ENCODE peak calls at places on chromosome 16, in five cellular contexts. G, F, Z, J and L are unnamed samples.
A peak's percentile ranks its signal among the peaks of the same experiment; 100 is the strongest.

GRCh38 chr16:86965331-86965730 is 351.9 kb downstream of the C16orf95 start:
- DNase-seq in G (no peak), F (no peak), Z (no peak), J (no peak), L (no peak)

GRCh38 chr16:26667271-26667703 is 399.4 kb upstream of the C16orf82 start:
- DNase-seq in G (peak; percentile 37), F (no peak), Z (no peak), J (no peak), L (no peak)

GRCh38 chr16:54750249-54750648 is 180.4 kb upstream of the IRX5 start:
- DNase-seq in G (no peak), F (no peak), Z (no peak), J (no peak), L (no peak)

GRCh38 chr16:69833357-69833781 is 71.2 kb downstream of the WWP2 start:
- DNase-seq in G (peak; percentile 80), F (no peak), Z (peak; percentile 51), J (no peak), L (no peak)

GRCh38 chr16:530111-530817 is 2.8 kb downstream of the CAPN15 start:
- DNase-seq in G (no peak), F (no peak), Z (no peak), J (no peak), L (no peak)

GRCh38 chr16:15916323-15916722 is 27.9 kb upstream of the CEP20 start:
- DNase-seq in G (no peak), F (no peak), Z (no peak), J (no peak), L (no peak)

GRCh38 chr16:21088646-21089538 is 61.8 kb downstream of the DNAH3 start:
- DNase-seq in G (no peak), F (no peak), Z (peak; percentile 69), J (no peak), L (no peak)

GRCh38 chr16:11768850-11769249 is 26.2 kb upstream of the TXNDC11 start:
- DNase-seq in G (no peak), F (no peak), Z (no peak), J (peak; percentile 29), L (no peak)

GRCh38 chr16:85181739-85182129 is 69.5 kb upstream of the CIBAR2 start:
- DNase-seq in G (no peak), F (no peak), Z (no peak), J (no peak), L (no peak)

GRCh38 chr16:86878290-86879160 is 300.2 kb downstream of the FOXL1 start:
- DNase-seq in G (no peak), F (no peak), Z (no peak), J (no peak), L (no peak)

GRCh38 chr16:5025171-5025632 is 8.5 kb downstream of the NAGPA start:
- DNase-seq in G (peak; percentile 39), F (no peak), Z (no peak), J (no peak), L (peak; percentile 55)

GRCh38 chr16:28886945-28887344 is 8.7 kb downstream of the ATP2A1 start:
- DNase-seq in G (no peak), F (no peak), Z (no peak), J (no peak), L (no peak)

GRCh38 chr16:24700549-24701392 is 28.7 kb upstream of the TNRC6A start:
- DNase-seq in G (peak; percentile 92), F (peak; percentile 80), Z (peak; percentile 98), J (no peak), L (no peak)

GRCh38 chr16:14132696-14133048 is 61.6 kb downstream of the MRTFB start:
- DNase-seq in G (no peak), F (no peak), Z (peak; percentile 58), J (peak; percentile 32), L (no peak)

GRCh38 chr16:12283596-12283995 is 307.1 kb downstream of the SNX29 start:
- DNase-seq in G (no peak), F (no peak), Z (no peak), J (no peak), L (no peak)

GRCh38 chr16:61653544-61653943 is 382.7 kb downstream of the CDH8 start:
- DNase-seq in G (no peak), F (no peak), Z (no peak), J (no peak), L (no peak)

GRCh38 chr16:66373667-66374066 is 7.2 kb downstream of the CDH5 start:
- DNase-seq in G (no peak), F (no peak), Z (no peak), J (no peak), L (no peak)

GRCh38 chr16:13322357-13322756 is 421.0 kb downstream of the SHISA9 start:
- DNase-seq in G (no peak), F (no peak), Z (no peak), J (peak; percentile 22), L (no peak)

GRCh38 chr16:46690281-46691178 is 1.1 kb downstream of the ORC6 start:
- DNase-seq in G (no peak), F (no peak), Z (peak; percentile 40), J (no peak), L (peak; percentile 14)

GRCh38 chr16:24036614-24037013 is 200.8 kb downstream of the PRKCB start:
- DNase-seq in G (peak; percentile 88), F (peak; percentile 32), Z (peak; percentile 33), J (peak; percentile 66), L (peak; percentile 65)

GRCh38 chr16:50599494-50599893 is 51.3 kb downstream of the NKD1 start:
- DNase-seq in G (no peak), F (no peak), Z (no peak), J (no peak), L (no peak)

GRCh38 chr16:14401839-14402115 is 228.3 kb downstream of the PARN start:
- DNase-seq in G (no peak), F (no peak), Z (peak; percentile 18), J (no peak), L (no peak)

GRCh38 chr16:84375773-84376172 is 7.4 kb downstream of the ATP2C2 start:
- DNase-seq in G (no peak), F (no peak), Z (no peak), J (no peak), L (no peak)

GRCh38 chr16:87583453-87584131 is 18.7 kb upstream of the JPH3 start:
- DNase-seq in G (peak; percentile 44), F (no peak), Z (peak; percentile 65), J (no peak), L (no peak)

GRCh38 chr16:65908568-65908967 is 457.9 kb upstream of the CDH5 start:
- DNase-seq in G (no peak), F (no peak), Z (no peak), J (no peak), L (no peak)

GRCh38 chr16:741986-742629 is 1.3 kb upstream of the CIAO3 start:
- DNase-seq in G (no peak), F (no peak), Z (no peak), J (no peak), L (no peak)

GRCh38 chr16:79664407-79664806 is 63.9 kb upstream of the MAF start:
- DNase-seq in G (no peak), F (no peak), Z (no peak), J (no peak), L (no peak)

GRCh38 chr16:4697867-4698291 is 4.5 kb downstream of the NUDT16L1 start:
- DNase-seq in G (no peak), F (no peak), Z (no peak), J (no peak), L (no peak)

GRCh38 chr16:67667817-67668494 is 1.3 kb downstream of the C16orf86 start:
- DNase-seq in G (peak; percentile 96), F (peak; percentile 86), Z (peak; percentile 89), J (peak; percentile 92), L (peak; percentile 86)

DNA sequence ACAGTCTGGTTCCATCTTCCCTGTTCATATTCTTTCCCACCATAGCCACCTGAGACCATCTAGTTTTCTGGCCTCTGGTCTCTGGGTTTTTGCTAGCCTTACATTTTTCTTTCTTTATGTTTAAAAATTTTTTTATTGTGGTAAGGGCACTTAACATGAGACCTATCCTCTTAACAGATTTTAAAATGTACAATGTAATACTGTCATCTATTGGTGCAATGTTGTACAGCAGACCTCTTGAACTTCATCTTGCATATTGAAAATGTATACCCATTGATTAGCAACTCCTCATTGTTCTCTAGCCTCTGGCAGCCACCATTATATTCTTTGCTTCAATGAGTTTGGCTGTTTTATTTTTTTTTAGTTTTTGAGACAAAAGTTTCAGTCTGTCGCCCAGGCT is 39.2 kb downstream of the ITGAM start:
- DNase-seq in G (no peak), F (no peak), Z (no peak), J (no peak), L (no peak)
- TF ChIP-seq CTCF in G (peak; percentile 32), F (no peak), Z (peak; percentile 22), J (peak; percentile 33), L (no peak)

GRCh38 chr16:72666267-72666666 is 381.7 kb downstream of the ZFHX3 start:
- DNase-seq in G (peak; percentile 6), F (no peak), Z (peak; percentile 12), J (no peak), L (no peak)

GRCh38 chr16:72658888-72659717 is 388.8 kb downstream of the ZFHX3 start:
- DNase-seq in G (no peak), F (no peak), Z (peak; percentile 52), J (no peak), L (no peak)

GRCh38 chr16:72664122-72664479 is 383.8 kb downstream of the ZFHX3 start:
- DNase-seq in G (no peak), F (no peak), Z (peak; percentile 7), J (no peak), L (no peak)

GRCh38 chr16:72664480-72665408 is 383.2 kb downstream of the ZFHX3 start:
- DNase-seq in G (peak; percentile 99), F (peak; percentile 97), Z (peak; percentile 99), J (peak; percentile 97), L (peak; percentile 89)
- TF ChIP-seq CTCF in G (no peak), F (no peak), Z (no peak), J (no peak), L (no peak)

GRCh38 chr16:74034862-74035261 is 261.8 kb upstream of the PSMD7 start:
- DNase-seq in G (peak; percentile 49), F (no peak), Z (peak; percentile 11), J (peak; percentile 10), L (peak; percentile 26)
- TF ChIP-seq CTCF in G (peak; percentile 58), F (no peak), Z (peak; percentile 29), J (peak; percentile 23), L (peak; percentile 24)

GRCh38 chr16:53495325-53495724 is 7.7 kb downstream of the AKTIP start:
- DNase-seq in G (no peak), F (no peak), Z (no peak), J (no peak), L (no peak)
- TF ChIP-seq CTCF in G (peak; percentile 9), F (no peak), Z (no peak), J (no peak), L (no peak)

DNA sequence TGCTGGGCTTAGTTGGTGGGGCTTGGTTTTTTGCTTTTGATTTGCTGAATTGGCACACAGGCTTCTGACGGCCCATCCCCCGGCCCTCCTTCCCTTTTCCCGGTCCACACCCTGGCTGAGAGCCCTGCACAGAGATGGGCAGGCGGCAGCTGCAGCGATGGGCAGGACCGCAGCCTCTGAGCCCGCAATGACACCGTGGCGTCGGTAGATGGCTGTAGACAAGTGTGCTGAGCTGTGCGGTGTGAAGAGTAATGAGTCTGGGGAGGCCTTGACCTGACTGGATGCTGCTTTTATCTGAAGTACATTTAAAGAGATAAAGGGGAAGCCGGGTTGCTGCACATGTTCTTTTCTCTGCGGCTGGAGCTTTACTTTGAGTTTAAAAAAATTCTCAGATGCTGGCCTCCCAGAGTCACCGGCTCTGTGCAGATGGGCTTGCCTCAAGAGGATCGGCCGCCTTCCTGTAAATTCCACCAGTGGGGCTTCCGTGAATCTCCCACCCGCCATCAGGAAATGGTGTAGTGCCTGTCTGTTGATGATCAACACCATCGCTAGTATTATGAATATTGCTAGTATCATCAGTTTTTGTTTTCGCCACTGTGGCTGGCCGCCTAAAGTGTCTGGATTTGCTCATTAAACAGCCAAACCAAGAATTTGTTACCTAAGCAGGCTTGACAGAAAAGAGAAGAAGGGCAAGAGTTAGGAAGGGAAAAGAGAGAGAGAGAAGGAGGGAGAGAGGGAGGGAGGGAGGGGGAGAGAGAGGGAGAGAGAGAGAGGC is 245.6 kb upstream of the RBFOX1 start:
- DNase-seq in G (peak; percentile 9), F (peak; percentile 28), Z (no peak), J (no peak), L (peak; percentile 4)
- TF ChIP-seq CTCF in G (no peak), F (no peak), Z (no peak), J (no peak), L (no peak)